ENCODE peak calls at places on chromosomes 2 and 18, in ten cellular contexts. One of them, this sample, is unnamed.

GRCh38 chr2:227612546-227613271 is 1.9 kb downstream of the SCYGR3 start:
- DNase-seq in left lung: no peak
- DNase-seq in kidney epithelial cell: no peak
- DNase-seq in activated T-cell treated with anti-CD3 and anti-CD28 coated beads for 4 hours: no peak
- DNase-seq in T-helper 9 cell: no peak
- DNase-seq in iris pigment epithelial cell: no peak
- DNase-seq in activated CD8-positive, alpha-beta memory T cell treated with anti-CD3 and anti-CD28 coated beads for 4 hours: no peak
- DNase-seq in hypothalamus: no peak
- DNase-seq in neural crest cell: no peak
- DNase-seq in D341Med: no peak
- DNase-seq in this sample: no peak

GRCh38 chr2:9207641-9208301 is 1.2 kb downstream of the ASAP2 start:
- DNase-seq in left lung: peak; percentile 80
- DNase-seq in kidney epithelial cell: no peak
- DNase-seq in activated T-cell treated with anti-CD3 and anti-CD28 coated beads for 4 hours: no peak
- DNase-seq in T-helper 9 cell: no peak
- DNase-seq in iris pigment epithelial cell: peak; percentile 35
- DNase-seq in activated CD8-positive, alpha-beta memory T cell treated with anti-CD3 and anti-CD28 coated beads for 4 hours: no peak
- DNase-seq in hypothalamus: no peak
- DNase-seq in neural crest cell: no peak
- DNase-seq in D341Med: peak; percentile 70
- DNase-seq in this sample: peak; percentile 21

GRCh38 chr2:42513252-42513918 is 19.6 kb upstream of the KCNG3 start:
- DNase-seq in left lung: no peak
- DNase-seq in kidney epithelial cell: no peak
- DNase-seq in activated T-cell treated with anti-CD3 and anti-CD28 coated beads for 4 hours: no peak
- DNase-seq in T-helper 9 cell: no peak
- DNase-seq in iris pigment epithelial cell: peak; percentile 70
- DNase-seq in activated CD8-positive, alpha-beta memory T cell treated with anti-CD3 and anti-CD28 coated beads for 4 hours: no peak
- DNase-seq in hypothalamus: no peak
- DNase-seq in neural crest cell: peak; percentile 35
- DNase-seq in D341Med: peak; percentile 59
- DNase-seq in this sample: peak; percentile 43

GRCh38 chr18:36095936-36096519 is 28.7 kb upstream of the RPRD1A start:
- DNase-seq in left lung: no peak
- DNase-seq in kidney epithelial cell: peak; percentile 23
- DNase-seq in activated T-cell treated with anti-CD3 and anti-CD28 coated beads for 4 hours: no peak
- DNase-seq in T-helper 9 cell: no peak
- DNase-seq in iris pigment epithelial cell: peak; percentile 71
- DNase-seq in activated CD8-positive, alpha-beta memory T cell treated with anti-CD3 and anti-CD28 coated beads for 4 hours: no peak
- DNase-seq in hypothalamus: no peak
- DNase-seq in neural crest cell: no peak
- DNase-seq in D341Med: no peak
- DNase-seq in this sample: peak; percentile 75

GRCh38 chr2:46335404-46335965 is 38.3 kb downstream of the EPAS1 start:
- DNase-seq in left lung: no peak
- DNase-seq in kidney epithelial cell: no peak
- DNase-seq in activated T-cell treated with anti-CD3 and anti-CD28 coated beads for 4 hours: no peak
- DNase-seq in T-helper 9 cell: no peak
- DNase-seq in iris pigment epithelial cell: peak; percentile 75
- DNase-seq in activated CD8-positive, alpha-beta memory T cell treated with anti-CD3 and anti-CD28 coated beads for 4 hours: no peak
- DNase-seq in hypothalamus: peak; percentile 67
- DNase-seq in neural crest cell: peak; percentile 22
- DNase-seq in D341Med: no peak
- DNase-seq in this sample: no peak

GRCh38 chr2:150589760-150590159 is 102.3 kb upstream of the RND3 start:
- DNase-seq in left lung: no peak
- DNase-seq in kidney epithelial cell: no peak
- DNase-seq in activated T-cell treated with anti-CD3 and anti-CD28 coated beads for 4 hours: no peak
- DNase-seq in T-helper 9 cell: no peak
- DNase-seq in iris pigment epithelial cell: no peak
- DNase-seq in activated CD8-positive, alpha-beta memory T cell treated with anti-CD3 and anti-CD28 coated beads for 4 hours: no peak
- DNase-seq in hypothalamus: no peak
- DNase-seq in neural crest cell: no peak
- DNase-seq in D341Med: no peak
- DNase-seq in this sample: no peak

GRCh38 chr2:127566576-127566975 is 31.1 kb downstream of the MYO7B start:
- DNase-seq in left lung: no peak
- DNase-seq in kidney epithelial cell: no peak
- DNase-seq in activated T-cell treated with anti-CD3 and anti-CD28 coated beads for 4 hours: no peak
- DNase-seq in T-helper 9 cell: no peak
- DNase-seq in iris pigment epithelial cell: no peak
- DNase-seq in activated CD8-positive, alpha-beta memory T cell treated with anti-CD3 and anti-CD28 coated beads for 4 hours: no peak
- DNase-seq in hypothalamus: no peak
- DNase-seq in neural crest cell: no peak
- DNase-seq in D341Med: no peak
- DNase-seq in this sample: no peak

GRCh38 chr18:50662177-50662576 is 102.3 kb downstream of the MAPK4 start:
- DNase-seq in left lung: no peak
- DNase-seq in kidney epithelial cell: no peak
- DNase-seq in activated T-cell treated with anti-CD3 and anti-CD28 coated beads for 4 hours: no peak
- DNase-seq in T-helper 9 cell: no peak
- DNase-seq in iris pigment epithelial cell: peak; percentile 37
- DNase-seq in activated CD8-positive, alpha-beta memory T cell treated with anti-CD3 and anti-CD28 coated beads for 4 hours: no peak
- DNase-seq in hypothalamus: no peak
- DNase-seq in neural crest cell: no peak
- DNase-seq in D341Med: no peak
- DNase-seq in this sample: peak; percentile 81

GRCh38 chr2:70520825-70521224 is 32.8 kb downstream of the TGFA start:
- DNase-seq in left lung: no peak
- DNase-seq in kidney epithelial cell: no peak
- DNase-seq in activated T-cell treated with anti-CD3 and anti-CD28 coated beads for 4 hours: no peak
- DNase-seq in T-helper 9 cell: no peak
- DNase-seq in iris pigment epithelial cell: no peak
- DNase-seq in activated CD8-positive, alpha-beta memory T cell treated with anti-CD3 and anti-CD28 coated beads for 4 hours: no peak
- DNase-seq in hypothalamus: no peak
- DNase-seq in neural crest cell: no peak
- DNase-seq in D341Med: no peak
- DNase-seq in this sample: no peak

GRCh38 chr2:214519258-214519818 is 108.5 kb downstream of the VWC2L start:
- DNase-seq in left lung: no peak
- DNase-seq in kidney epithelial cell: no peak
- DNase-seq in activated T-cell treated with anti-CD3 and anti-CD28 coated beads for 4 hours: no peak
- DNase-seq in T-helper 9 cell: no peak
- DNase-seq in iris pigment epithelial cell: no peak
- DNase-seq in activated CD8-positive, alpha-beta memory T cell treated with anti-CD3 and anti-CD28 coated beads for 4 hours: no peak
- DNase-seq in hypothalamus: no peak
- DNase-seq in neural crest cell: no peak
- DNase-seq in D341Med: no peak
- DNase-seq in this sample: no peak

GRCh38 chr2:6885968-6886367 is 8.4 kb downstream of the RSAD2 start:
- DNase-seq in left lung: no peak
- DNase-seq in kidney epithelial cell: no peak
- DNase-seq in activated T-cell treated with anti-CD3 and anti-CD28 coated beads for 4 hours: no peak
- DNase-seq in T-helper 9 cell: no peak
- DNase-seq in iris pigment epithelial cell: no peak
- DNase-seq in activated CD8-positive, alpha-beta memory T cell treated with anti-CD3 and anti-CD28 coated beads for 4 hours: no peak
- DNase-seq in hypothalamus: no peak
- DNase-seq in neural crest cell: no peak
- DNase-seq in D341Med: no peak
- DNase-seq in this sample: no peak

GRCh38 chr2:86249176-86249842 is 50.1 kb downstream of the MRPL35 start:
- DNase-seq in left lung: no peak
- DNase-seq in kidney epithelial cell: peak; percentile 65
- DNase-seq in activated T-cell treated with anti-CD3 and anti-CD28 coated beads for 4 hours: no peak
- DNase-seq in T-helper 9 cell: no peak
- DNase-seq in iris pigment epithelial cell: peak; percentile 63
- DNase-seq in activated CD8-positive, alpha-beta memory T cell treated with anti-CD3 and anti-CD28 coated beads for 4 hours: no peak
- DNase-seq in hypothalamus: no peak
- DNase-seq in neural crest cell: no peak
- DNase-seq in D341Med: no peak
- DNase-seq in this sample: peak; percentile 80

GRCh38 chr2:27211241-27211942 is 449 bp upstream of the ATRAID start:
- DNase-seq in left lung: no peak
- DNase-seq in kidney epithelial cell: no peak
- DNase-seq in activated T-cell treated with anti-CD3 and anti-CD28 coated beads for 4 hours: no peak
- DNase-seq in T-helper 9 cell: no peak
- DNase-seq in iris pigment epithelial cell: peak; percentile 14
- DNase-seq in activated CD8-positive, alpha-beta memory T cell treated with anti-CD3 and anti-CD28 coated beads for 4 hours: no peak
- DNase-seq in hypothalamus: no peak
- DNase-seq in neural crest cell: peak; percentile 35
- DNase-seq in D341Med: peak; percentile 93
- DNase-seq in this sample: no peak